ENCODE peak calls at places on chromosomes 3 and 15, in nine cellular contexts. One of them, this sample, is unnamed.

GRCh38 chr3:11290743-11291680 is 18.8 kb downstream of the ATG7 start:
- DNase-seq in ovary: no peak
- DNase-seq in sigmoid colon: no peak
- DNase-seq in testis: no peak
- DNase-seq in spleen: no peak
- DNase-seq in K562: no peak
- DNase-seq in transverse colon: no peak
- DNase-seq in GM12878: no peak
- DNase-seq in heart left ventricle: no peak
- DNase-seq in this sample: no peak

GRCh38 chr3:120567370-120568197 is 28.6 kb upstream of the NDUFB4 start:
- DNase-seq in ovary: no peak
- DNase-seq in sigmoid colon: peak; percentile 73
- DNase-seq in testis: peak; percentile 56
- DNase-seq in spleen: no peak
- DNase-seq in K562: no peak
- DNase-seq in transverse colon: no peak
- DNase-seq in GM12878: no peak
- DNase-seq in heart left ventricle: no peak
- DNase-seq in this sample: peak; percentile 53

GRCh38 chr15:64246364-64247189 is 83.8 kb upstream of the PPIB start:
- DNase-seq in ovary: no peak
- DNase-seq in sigmoid colon: no peak
- DNase-seq in testis: no peak
- DNase-seq in spleen: no peak
- DNase-seq in K562: peak; percentile 67
- DNase-seq in transverse colon: no peak
- DNase-seq in GM12878: peak; percentile 95
- DNase-seq in heart left ventricle: no peak
- DNase-seq in this sample: no peak

GRCh38 chr3:157247391-157247790 is 87.4 kb upstream of the CCNL1 start:
- DNase-seq in ovary: no peak
- DNase-seq in sigmoid colon: no peak
- DNase-seq in testis: peak; percentile 29
- DNase-seq in spleen: no peak
- DNase-seq in K562: no peak
- DNase-seq in transverse colon: no peak
- DNase-seq in GM12878: no peak
- DNase-seq in heart left ventricle: no peak
- DNase-seq in this sample: no peak

GRCh38 chr3:72338942-72339749 is 509.1 kb downstream of the SHQ1 start:
- DNase-seq in ovary: no peak
- DNase-seq in sigmoid colon: no peak
- DNase-seq in testis: no peak
- DNase-seq in spleen: peak; percentile 71
- DNase-seq in K562: peak; percentile 83
- DNase-seq in transverse colon: no peak
- DNase-seq in GM12878: peak; percentile 15
- DNase-seq in heart left ventricle: no peak
- DNase-seq in this sample: no peak

GRCh38 chr3:23888617-23889228 is 28.1 kb downstream of the NKIRAS1 start:
- DNase-seq in ovary: no peak
- DNase-seq in sigmoid colon: no peak
- DNase-seq in testis: no peak
- DNase-seq in spleen: no peak
- DNase-seq in K562: peak; percentile 30
- DNase-seq in transverse colon: no peak
- DNase-seq in GM12878: no peak
- DNase-seq in heart left ventricle: no peak
- DNase-seq in this sample: no peak

GRCh38 chr3:73010158-73010557 is 13.5 kb downstream of the PPP4R2 start:
- DNase-seq in ovary: no peak
- DNase-seq in sigmoid colon: no peak
- DNase-seq in testis: peak; percentile 65
- DNase-seq in spleen: no peak
- DNase-seq in K562: no peak
- DNase-seq in transverse colon: no peak
- DNase-seq in GM12878: no peak
- DNase-seq in heart left ventricle: no peak
- DNase-seq in this sample: peak; percentile 34

GRCh38 chr3:101702726-101703125 is 16.2 kb upstream of the RPL24 start:
- DNase-seq in ovary: no peak
- DNase-seq in sigmoid colon: no peak
- DNase-seq in testis: no peak
- DNase-seq in spleen: no peak
- DNase-seq in K562: no peak
- DNase-seq in transverse colon: no peak
- DNase-seq in GM12878: no peak
- DNase-seq in heart left ventricle: no peak
- DNase-seq in this sample: no peak

GRCh38 chr15:56943398-56943797 is 25.0 kb downstream of the TCF12 start:
- DNase-seq in ovary: no peak
- DNase-seq in sigmoid colon: no peak
- DNase-seq in testis: no peak
- DNase-seq in spleen: no peak
- DNase-seq in K562: no peak
- DNase-seq in transverse colon: no peak
- DNase-seq in GM12878: no peak
- DNase-seq in heart left ventricle: no peak
- DNase-seq in this sample: no peak

GRCh38 chr3:126659915-126660886 is 5.3 kb upstream of the TXNRD3 start:
- DNase-seq in ovary: no peak
- DNase-seq in sigmoid colon: peak; percentile 38
- DNase-seq in testis: no peak
- DNase-seq in spleen: no peak
- DNase-seq in K562: no peak
- DNase-seq in transverse colon: no peak
- DNase-seq in GM12878: no peak
- DNase-seq in heart left ventricle: no peak
- DNase-seq in this sample: peak; percentile 91

GRCh38 chr3:170355738-170356595 is 1.5 kb upstream of the SKIL start:
- DNase-seq in ovary: peak; percentile 72
- DNase-seq in sigmoid colon: peak; percentile 71
- DNase-seq in testis: peak; percentile 30
- DNase-seq in spleen: peak; percentile 83
- DNase-seq in K562: peak; percentile 24
- DNase-seq in transverse colon: peak; percentile 56
- DNase-seq in GM12878: peak; percentile 66
- DNase-seq in heart left ventricle: peak; percentile 68
- DNase-seq in this sample: no peak

GRCh38 chr3:165635791-165636681 is 201.2 kb downstream of the BCHE start:
- DNase-seq in ovary: no peak
- DNase-seq in sigmoid colon: no peak
- DNase-seq in testis: no peak
- DNase-seq in spleen: no peak
- DNase-seq in K562: no peak
- DNase-seq in transverse colon: no peak
- DNase-seq in GM12878: no peak
- DNase-seq in heart left ventricle: no peak
- DNase-seq in this sample: no peak

GRCh38 chr3:45949432-45949831 is 6.2 kb downstream of the CXCR6 start:
- DNase-seq in ovary: no peak
- DNase-seq in sigmoid colon: no peak
- DNase-seq in testis: no peak
- DNase-seq in spleen: no peak
- DNase-seq in K562: no peak
- DNase-seq in transverse colon: no peak
- DNase-seq in GM12878: no peak
- DNase-seq in heart left ventricle: no peak
- DNase-seq in this sample: no peak

DNA sequence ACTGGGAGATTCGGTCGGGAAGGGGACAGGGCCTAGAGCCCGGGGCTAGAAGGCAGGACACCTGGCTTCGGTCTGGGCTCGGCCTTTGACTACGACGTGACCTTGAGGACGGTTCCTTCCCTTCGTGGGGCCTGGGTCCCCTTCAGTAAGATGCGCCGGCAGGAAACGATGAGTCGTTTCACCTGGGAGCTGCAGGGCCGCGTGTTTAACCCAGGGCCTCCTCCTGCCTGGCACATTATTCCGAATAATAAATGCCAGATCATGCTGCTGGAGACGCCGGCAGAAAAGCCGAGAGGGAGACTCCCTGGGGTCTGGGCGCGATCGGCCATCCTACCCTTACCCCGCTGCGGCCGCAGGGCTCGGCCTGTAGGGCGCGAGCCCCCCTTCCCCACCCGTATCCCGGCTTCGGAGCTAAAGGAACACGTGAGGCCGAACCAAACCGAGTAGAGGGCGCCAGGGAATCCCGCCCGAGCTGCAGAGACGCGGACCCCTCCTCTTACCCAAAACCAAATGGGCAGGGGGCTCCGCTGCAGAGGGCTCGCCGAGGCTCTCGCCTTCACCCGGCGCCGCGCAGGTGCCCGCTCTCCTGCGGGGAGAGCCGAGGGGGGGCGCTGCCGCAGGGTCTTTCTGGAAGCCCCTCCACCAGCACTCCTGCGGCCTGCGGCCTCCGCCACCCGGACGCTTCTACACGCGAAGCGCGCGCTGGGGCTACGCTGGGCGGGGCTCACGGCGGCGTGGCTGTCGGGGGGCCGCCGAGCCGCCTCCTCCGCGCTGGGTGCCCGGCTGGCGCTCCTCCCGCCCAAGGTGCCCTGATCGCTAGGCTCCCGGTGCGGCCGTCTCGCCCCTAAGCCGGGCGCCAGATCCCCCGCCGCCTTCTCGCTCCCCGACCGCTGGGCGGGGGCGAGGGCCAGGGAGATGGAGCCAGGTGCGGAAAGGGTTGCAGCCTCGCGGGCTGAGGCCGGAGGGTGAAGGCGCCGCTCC is at the start of gene BDH1:
- DNase-seq in ovary: peak; percentile 63
- DNase-seq in sigmoid colon: no peak
- DNase-seq in testis: peak; percentile 54
- DNase-seq in spleen: peak; percentile 92
- DNase-seq in K562: no peak
- DNase-seq in transverse colon: peak; percentile 69
- DNase-seq in GM12878: no peak
- DNase-seq in heart left ventricle: no peak
- DNase-seq in this sample: no peak
- TF ChIP-seq POLR2A in ovary: no peak
- TF ChIP-seq POLR2A in sigmoid colon: no peak
- TF ChIP-seq POLR2A in testis: no peak
- TF ChIP-seq POLR2A in spleen: no peak
- TF ChIP-seq POLR2A in K562: no peak
- TF ChIP-seq POLR2A in transverse colon: peak; percentile 45
- TF ChIP-seq POLR2A in GM12878: peak; percentile 73
- TF ChIP-seq POLR2A in heart left ventricle: no peak
- TF ChIP-seq POLR2A in this sample: no peak

GRCh38 chr3:197561926-197562325 is 6.2 kb upstream of the BDH1 start:
- DNase-seq in ovary: no peak
- DNase-seq in sigmoid colon: no peak
- DNase-seq in testis: no peak
- DNase-seq in spleen: no peak
- DNase-seq in K562: no peak
- DNase-seq in transverse colon: no peak
- DNase-seq in GM12878: peak; percentile 30
- DNase-seq in heart left ventricle: no peak
- DNase-seq in this sample: no peak
- H3K27me3 ChIP-seq in ovary: no peaks in the 10 kb centered on the region
- H3K27me3 ChIP-seq in sigmoid colon: peaks cover 32% of the 10 kb centered on the region
- H3K27me3 ChIP-seq in testis: no peaks in the 10 kb centered on the region
- H3K27me3 ChIP-seq in spleen: peaks cover 7% of the 10 kb centered on the region
- H3K27me3 ChIP-seq in K562: no peaks in the 10 kb centered on the region
- H3K27me3 ChIP-seq in transverse colon: peaks cover 4% of the 10 kb centered on the region
- H3K27me3 ChIP-seq in GM12878: no peaks in the 10 kb centered on the region
- H3K27me3 ChIP-seq in heart left ventricle: no peaks in the 10 kb centered on the region
- H3K27me3 ChIP-seq in this sample: no peaks in the 10 kb centered on the region

DNA sequence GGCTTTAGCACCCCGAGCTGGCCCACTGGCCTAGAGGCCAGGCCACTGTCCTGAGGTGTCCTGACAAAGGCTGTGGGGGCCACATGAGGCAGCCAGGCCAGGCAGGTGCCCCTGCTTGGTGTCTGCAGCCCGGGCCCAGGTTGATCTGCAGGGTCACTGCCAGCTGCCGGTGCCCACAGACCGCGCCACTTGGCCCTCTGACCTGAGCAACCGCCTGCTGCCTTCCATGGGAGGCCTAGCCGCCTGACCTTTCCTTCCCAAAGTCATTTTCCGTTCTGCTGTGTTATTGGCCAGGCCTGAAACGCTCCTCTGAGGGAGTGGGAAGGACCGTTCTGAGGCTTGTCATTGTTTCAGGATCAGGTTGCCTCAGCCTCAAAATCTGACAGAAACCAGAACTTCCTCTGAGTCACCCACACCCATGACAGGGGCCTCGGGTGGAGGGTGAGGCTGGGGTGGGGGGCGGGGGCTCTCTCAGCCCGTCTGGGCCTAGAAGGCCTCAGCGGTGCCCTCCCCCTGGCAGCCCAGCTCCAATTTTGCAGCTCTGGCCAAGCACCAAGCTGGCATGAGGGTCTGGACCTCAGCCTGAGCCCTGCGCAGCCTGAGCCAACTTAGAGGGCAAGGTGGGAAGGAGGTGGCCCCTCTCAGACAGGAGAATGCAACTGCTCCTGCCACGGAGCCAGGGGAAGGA is 140.7 kb upstream of the MEF2A start:
- DNase-seq in ovary: peak; percentile 33
- DNase-seq in sigmoid colon: peak; percentile 71
- DNase-seq in testis: no peak
- DNase-seq in spleen: peak; percentile 70
- DNase-seq in K562: no peak
- DNase-seq in transverse colon: no peak
- DNase-seq in GM12878: no peak
- DNase-seq in heart left ventricle: peak; percentile 75
- DNase-seq in this sample: no peak
- H3K27ac ChIP-seq in ovary: no peak overlapping the region
- H3K27ac ChIP-seq in sigmoid colon: peak overlapping the region; percentile 72
- H3K27ac ChIP-seq in testis: peak overlapping the region; percentile 5
- H3K27ac ChIP-seq in spleen: peak overlapping the region; percentile 3
- H3K27ac ChIP-seq in K562: no peak overlapping the region
- H3K27ac ChIP-seq in transverse colon: peak overlapping the region; percentile 78
- H3K27ac ChIP-seq in GM12878: no peak overlapping the region
- H3K27ac ChIP-seq in heart left ventricle: peak overlapping the region; percentile 89
- H3K27ac ChIP-seq in this sample: peak overlapping the region; percentile 53

GRCh38 chr3:49005998-49006397 is 1.2 kb upstream of the WDR6 start:
- DNase-seq in ovary: no peak
- DNase-seq in sigmoid colon: peak; percentile 68
- DNase-seq in testis: no peak
- DNase-seq in spleen: no peak
- DNase-seq in K562: no peak
- DNase-seq in transverse colon: no peak
- DNase-seq in GM12878: no peak
- DNase-seq in heart left ventricle: no peak
- DNase-seq in this sample: no peak

GRCh38 chr3:49005298-49005680 is 1.9 kb upstream of the WDR6 start:
- DNase-seq in ovary: no peak
- DNase-seq in sigmoid colon: no peak
- DNase-seq in testis: no peak
- DNase-seq in spleen: no peak
- DNase-seq in K562: no peak
- DNase-seq in transverse colon: no peak
- DNase-seq in GM12878: no peak
- DNase-seq in heart left ventricle: no peak
- DNase-seq in this sample: no peak

GRCh38 chr3:49007771-49008528 is 759 bp downstream of the WDR6 start:
- DNase-seq in ovary: peak; percentile 94
- DNase-seq in sigmoid colon: peak; percentile 97
- DNase-seq in testis: peak; percentile 93
- DNase-seq in spleen: peak; percentile 97
- DNase-seq in K562: peak; percentile 85
- DNase-seq in transverse colon: peak; percentile 95
- DNase-seq in GM12878: no peak
- DNase-seq in heart left ventricle: peak; percentile 90
- DNase-seq in this sample: peak; percentile 96

GRCh38 chr3:49006591-49007067 is 562 bp upstream of the WDR6 start:
- DNase-seq in ovary: peak; percentile 82
- DNase-seq in sigmoid colon: peak; percentile 85
- DNase-seq in testis: peak; percentile 56
- DNase-seq in spleen: no peak
- DNase-seq in K562: peak; percentile 21
- DNase-seq in transverse colon: peak; percentile 43
- DNase-seq in GM12878: no peak
- DNase-seq in heart left ventricle: no peak
- DNase-seq in this sample: no peak

GRCh38 chr3:49007068-49007770 is at the start of gene WDR6:
- DNase-seq in ovary: peak; percentile 99
- DNase-seq in sigmoid colon: peak; percentile 99
- DNase-seq in testis: peak; percentile 99
- DNase-seq in spleen: peak; percentile 99
- DNase-seq in K562: peak; percentile 91
- DNase-seq in transverse colon: peak; percentile 98
- DNase-seq in GM12878: peak; percentile 96
- DNase-seq in heart left ventricle: peak; percentile 96
- DNase-seq in this sample: peak; percentile 99
- TF ChIP-seq POLR2A in ovary: peak; percentile 62
- TF ChIP-seq POLR2A in sigmoid colon: peak; percentile 64
- TF ChIP-seq POLR2A in testis: no peak
- TF ChIP-seq POLR2A in spleen: peak; percentile 47
- TF ChIP-seq POLR2A in K562: peak; percentile 94
- TF ChIP-seq POLR2A in transverse colon: peak; percentile 84
- TF ChIP-seq POLR2A in GM12878: peak; percentile 99
- TF ChIP-seq POLR2A in heart left ventricle: no peak
- TF ChIP-seq POLR2A in this sample: no peak